ENCODE peak calls at places on chromosomes 6 and 20, in six cellular contexts. O is stomach, Q is GM23338, F is H1, J is transverse colon, A is sigmoid colon. G is an unnamed sample.

GRCh38 chr6:113329942-113330897 is 526.9 kb upstream of the MARCKS start:
- DNase-seq in O (no peak), Q (no peak), F (no peak), J (no peak), A (no peak), G (no peak)

GRCh38 chr20:10927011-10927583 is 253.3 kb upstream of the JAG1 start:
- DNase-seq in O (no peak), Q (no peak), F (no peak), J (no peak), A (no peak), G (no peak)

GRCh38 chr6:167571550-167571949 is 246.7 kb downstream of the TTLL2 start:
- DNase-seq in O (no peak), Q (no peak), F (no peak), J (no peak), A (peak; percentile 41), G (no peak)

GRCh38 chr20:41649489-41649888 is 31.3 kb upstream of the CHD6 start:
- DNase-seq in O (no peak), Q (no peak), F (no peak), J (no peak), A (no peak), G (no peak)

GRCh38 chr6:40395066-40395697 is 192.0 kb downstream of the LRFN2 start:
- DNase-seq in O (peak; percentile 36), Q (no peak), F (no peak), J (no peak), A (no peak), G (no peak)

GRCh38 chr20:57650266-57650665 is 30.0 kb upstream of the ZBP1 start:
- DNase-seq in O (no peak), Q (no peak), F (no peak), J (no peak), A (no peak), G (no peak)

GRCh38 chr6:27374824-27375612 is 13.5 kb upstream of the ZNF391 start:
- DNase-seq in O (peak; percentile 84), Q (peak; percentile 97), F (peak; percentile 66), J (peak; percentile 85), A (peak; percentile 91), G (peak; percentile 16)

GRCh38 chr20:46967647-46968046 is 73.0 kb downstream of the EYA2 start:
- DNase-seq in O (no peak), Q (no peak), F (no peak), J (no peak), A (no peak), G (no peak)

GRCh38 chr6:52409499-52409898 is 10.6 kb upstream of the EFHC1 start:
- DNase-seq in O (no peak), Q (no peak), F (no peak), J (no peak), A (no peak), G (no peak)

GRCh38 chr20:61369731-61370520 is 117.9 kb downstream of the CDH4 start:
- DNase-seq in O (no peak), Q (peak; percentile 35), F (no peak), J (no peak), A (no peak), G (no peak)

GRCh38 chr20:6169251-6169650 is 46.4 kb upstream of the FERMT1 start:
- DNase-seq in O (no peak), Q (no peak), F (no peak), J (no peak), A (no peak), G (no peak)

GRCh38 chr20:59171986-59172385 is 8.4 kb downstream of the ZNF831 start:
- DNase-seq in O (no peak), Q (no peak), F (no peak), J (no peak), A (no peak), G (no peak)

GRCh38 chr6:144675231-144675861 is 390.2 kb downstream of the UTRN start:
- DNase-seq in O (no peak), Q (no peak), F (no peak), J (peak; percentile 69), A (no peak), G (no peak)

GRCh38 chr20:9978395-9979004 is 56.3 kb upstream of the ANKEF1 start:
- DNase-seq in O (no peak), Q (peak; percentile 81), F (no peak), J (peak; percentile 15), A (no peak), G (peak; percentile 92)

GRCh38 chr20:2754426-2754825 is 46.0 kb downstream of the CPXM1 start:
- DNase-seq in O (no peak), Q (no peak), F (no peak), J (no peak), A (peak; percentile 35), G (no peak)

GRCh38 chr6:63802606-63803206 is 167.1 kb downstream of the PHF3 start:
- DNase-seq in O (no peak), Q (peak; percentile 16), F (no peak), J (no peak), A (no peak), G (no peak)

GRCh38 chr6:49915035-49915434 is 48.7 kb upstream of the CRISP1 start:
- DNase-seq in O (no peak), Q (no peak), F (no peak), J (no peak), A (no peak), G (peak; percentile 80)

GRCh38 chr6:24125980-24126379 is at the start of gene NRSN1:
- DNase-seq in O (no peak), Q (peak; percentile 89), F (peak; percentile 19), J (no peak), A (no peak), G (no peak)

GRCh38 chr6:119237177-119237715 is 112.3 kb downstream of the MAN1A1 start:
- DNase-seq in O (no peak), Q (peak; percentile 10), F (no peak), J (no peak), A (no peak), G (no peak)

GRCh38 chr6:35184580-35185301 is 29.0 kb upstream of the SCUBE3 start:
- DNase-seq in O (no peak), Q (no peak), F (no peak), J (no peak), A (no peak), G (no peak)
- H3K27ac ChIP-seq in O (no peak overlapping the region), Q (no peak overlapping the region), F (no peak overlapping the region), J (no peak overlapping the region), A (no peak overlapping the region), G (no peak overlapping the region)

GRCh38 chr6:29947292-29947980 is 5.1 kb downstream of the HLA-A start:
- DNase-seq in O (no peak), Q (no peak), F (no peak), J (no peak), A (no peak), G (no peak)
- TF ChIP-seq POLR2AphosphoS5 in O (peak; percentile 4), Q (no peak), F (no peak), J (no peak), A (no peak), G (no peak)

DNA sequence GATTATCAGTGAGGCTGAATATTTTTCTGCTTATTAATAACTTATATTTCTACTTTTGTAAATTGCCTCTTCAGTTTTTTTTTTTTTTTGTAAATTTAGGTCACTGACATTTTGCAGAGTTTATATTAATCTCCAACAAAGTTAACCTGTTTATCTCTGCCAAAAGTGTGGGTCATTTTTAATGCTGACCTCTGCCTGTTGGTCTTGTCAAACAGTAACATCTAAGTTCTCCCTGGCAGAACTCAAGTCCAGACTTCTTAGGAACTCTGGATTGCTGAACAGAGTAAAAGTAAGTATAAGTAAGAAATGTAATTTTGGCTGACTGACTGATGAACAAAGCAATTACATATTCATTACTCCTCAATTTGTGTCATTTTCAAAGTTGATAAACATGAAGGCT is 83.9 kb downstream of the CD109 start:
- DNase-seq in O (no peak), Q (no peak), F (no peak), J (no peak), A (no peak), G (no peak)
- H3K4me3 ChIP-seq in O (no peak overlapping the region), Q (no peak overlapping the region), F (no peak overlapping the region), J (no peak overlapping the region), A (no peak overlapping the region), G (no peak overlapping the region)

DNA sequence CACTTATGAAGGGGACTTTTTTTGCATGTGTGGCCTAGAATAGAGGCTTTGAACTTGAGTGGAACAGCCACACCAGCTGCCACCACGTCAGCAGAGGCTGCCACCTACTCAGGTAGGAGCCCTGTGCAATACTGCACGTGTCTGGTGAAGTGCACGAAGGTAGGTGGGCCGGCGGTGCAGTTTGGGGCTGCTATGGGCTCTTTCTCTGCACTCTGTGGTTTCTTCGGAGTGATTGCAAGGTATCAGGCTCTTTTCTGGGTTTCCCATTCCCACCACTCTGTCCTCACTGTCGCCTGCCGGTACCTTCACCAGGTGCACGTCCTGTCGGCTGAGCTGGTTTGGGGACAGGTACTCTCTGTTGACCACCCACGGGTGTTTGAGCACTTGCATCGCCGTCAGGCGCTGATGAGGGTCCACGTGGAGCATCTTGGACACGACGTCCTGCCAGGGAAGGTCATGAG is 30.8 kb upstream of the MPC1 start:
- DNase-seq in O (no peak), Q (no peak), F (no peak), J (no peak), A (no peak), G (no peak)
- H3K27ac ChIP-seq in O (no peak overlapping the region), Q (no peak overlapping the region), F (no peak overlapping the region), J (no peak overlapping the region), A (no peak overlapping the region), G (no peak overlapping the region)

GRCh38 chr6:109302176-109302575 is 80.1 kb downstream of the CD164 start:
- DNase-seq in O (no peak), Q (no peak), F (no peak), J (no peak), A (no peak), G (no peak)

GRCh38 chr6:109300874-109301273 is 81.4 kb downstream of the CD164 start:
- DNase-seq in O (no peak), Q (no peak), F (no peak), J (no peak), A (no peak), G (no peak)

GRCh38 chr6:109297719-109298118 is 84.5 kb downstream of the CD164 start:
- DNase-seq in O (no peak), Q (no peak), F (no peak), J (no peak), A (no peak), G (no peak)

GRCh38 chr6:109298605-109299004 is 83.7 kb downstream of the CD164 start:
- DNase-seq in O (no peak), Q (no peak), F (no peak), J (no peak), A (no peak), G (no peak)

GRCh38 chr6:109299695-109300564 is 82.3 kb downstream of the CD164 start:
- DNase-seq in O (peak; percentile 41), Q (no peak), F (no peak), J (no peak), A (peak; percentile 82), G (no peak)
- TF ChIP-seq POLR2AphosphoS5 in O (peak; percentile 56), Q (no peak), F (no peak), J (no peak), A (peak; percentile 70), G (no peak)

GRCh38 chr6:166244353-166245045 is 63.7 kb downstream of the PRR18 start:
- DNase-seq in O (no peak), Q (no peak), F (no peak), J (peak; percentile 9), A (no peak), G (no peak)
- H3K4me3 ChIP-seq in O (no peak overlapping the region), Q (no peak overlapping the region), F (no peak overlapping the region), J (no peak overlapping the region), A (no peak overlapping the region), G (no peak overlapping the region)

GRCh38 chr20:21360686-21361085 is 36.6 kb downstream of the NKX2-4 start:
- DNase-seq in O (no peak), Q (no peak), F (no peak), J (no peak), A (no peak), G (no peak)
- H3K27ac ChIP-seq in O (no peak overlapping the region), Q (no peak overlapping the region), F (no peak overlapping the region), J (no peak overlapping the region), A (no peak overlapping the region), G (peak overlapping the region; percentile 18)

G was measured in SK-N-MC.